ENCODE peak calls at places on chromosomes 12 and 14, in nine cellular contexts. Q is mesothelial cell of epicardium; T is Right ventricle myocardium superior; H is activated T-helper 9 cell treated with anti-CD3 and anti-CD28 coated beads, Interleukin-2, amount 50 U/mL, for 16 hours; Z is COR-L47; V is NCI-H510A; J is T-cell; P is left colon; L is C1 segment of cervical spinal cord. F is an unnamed sample.

GRCh38 chr12:58557156-58557555 is 363.1 kb downstream of the LRIG3 start:
- DNase-seq in Q (no peak), T (no peak), H (no peak), Z (no peak), V (no peak), J (no peak), P (no peak), L (no peak), F (no peak)

GRCh38 chr14:97218713-97219355 is 421.7 kb downstream of the VRK1 start:
- DNase-seq in Q (no peak), T (peak), H (peak), Z (no peak), V (no peak), J (no peak), P (no peak), L (no peak), F (no peak)

GRCh38 chr14:55913324-55914035 is 204.7 kb upstream of the PELI2 start:
- DNase-seq in Q (no peak), T (no peak), H (no peak), Z (no peak), V (no peak), J (no peak), P (no peak), L (no peak), F (no peak)

GRCh38 chr14:50929506-50929905 is 14.8 kb downstream of the PYGL start:
- DNase-seq in Q (no peak), T (no peak), H (no peak), Z (no peak), V (no peak), J (no peak), P (no peak), L (no peak), F (no peak)

GRCh38 chr12:108457006-108457733 is 57.9 kb upstream of the FICD start:
- DNase-seq in Q (no peak), T (no peak), H (no peak), Z (peak), V (no peak), J (no peak), P (no peak), L (peak), F (peak)

GRCh38 chr14:65229431-65230286 is 127.3 kb upstream of the MAX start:
- DNase-seq in Q (peak), T (no peak), H (peak), Z (peak), V (peak), J (no peak), P (peak), L (no peak), F (no peak)

GRCh38 chr12:46492471-46493351 is 120.1 kb upstream of the SLC38A2 start:
- DNase-seq in Q (no peak), T (no peak), H (no peak), Z (no peak), V (no peak), J (no peak), P (no peak), L (no peak), F (peak)

GRCh38 chr14:95023886-95024285 is 133.4 kb downstream of the DICER1 start:
- DNase-seq in Q (peak), T (no peak), H (no peak), Z (no peak), V (no peak), J (no peak), P (no peak), L (no peak), F (no peak)

GRCh38 chr12:100484891-100485511 is 11.3 kb downstream of the NR1H4 start:
- DNase-seq in Q (no peak), T (no peak), H (no peak), Z (no peak), V (no peak), J (no peak), P (no peak), L (no peak), F (no peak)

GRCh38 chr14:62436256-62436655 is 609.0 kb downstream of the KCNH5 start:
- DNase-seq in Q (no peak), T (no peak), H (no peak), Z (peak), V (no peak), J (no peak), P (no peak), L (no peak), F (no peak)

GRCh38 chr12:91023326-91024004 is 18.7 kb upstream of the EPYC start:
- DNase-seq in Q (no peak), T (no peak), H (no peak), Z (no peak), V (no peak), J (no peak), P (no peak), L (no peak), F (peak)

GRCh38 chr12:3930216-3930615 is 57.0 kb upstream of the PARP11 start:
- DNase-seq in Q (no peak), T (no peak), H (no peak), Z (no peak), V (no peak), J (no peak), P (no peak), L (no peak), F (no peak)

GRCh38 chr12:104115587-104115975 is 22.4 kb downstream of the NFYB start:
- DNase-seq in Q (no peak), T (no peak), H (no peak), Z (no peak), V (no peak), J (no peak), P (no peak), L (no peak), F (no peak)

GRCh38 chr14:68099348-68100045 is 279.9 kb downstream of the RAD51B start:
- DNase-seq in Q (no peak), T (no peak), H (no peak), Z (no peak), V (no peak), J (no peak), P (peak), L (no peak), F (no peak)

GRCh38 chr12:54075974-54076373 is 22.3 kb downstream of the HOXC4 start:
- DNase-seq in Q (no peak), T (no peak), H (no peak), Z (no peak), V (no peak), J (no peak), P (no peak), L (no peak), F (no peak)

GRCh38 chr12:91986084-91986483 is 159.6 kb downstream of the BTG1 start:
- DNase-seq in Q (no peak), T (no peak), H (no peak), Z (no peak), V (no peak), J (no peak), P (no peak), L (peak), F (no peak)

GRCh38 chr14:74649167-74649566 is 37.1 kb upstream of the LTBP2 start:
- DNase-seq in Q (no peak), T (no peak), H (no peak), Z (no peak), V (no peak), J (no peak), P (no peak), L (no peak), F (no peak)

GRCh38 chr14:104094709-104095425 is 9.4 kb downstream of the ASPG start:
- DNase-seq in Q (peak), T (peak), H (peak), Z (peak), V (no peak), J (peak), P (peak), L (no peak), F (peak)